ENCODE peak calls at places on chromosomes 2 and 18, in ten cellular contexts. G is heart right ventricle; W is activated CD4-positive, alpha-beta T cell treated with anti-CD3 and anti-CD28 coated beads, Interleukin-2, amount 50 U/mL, for 24 hours; C is A172; U is substantia nigra; V is effector memory CD4-positive, alpha-beta T cell; F is foreskin melanocyte; I is CD4-positive, CD25-positive, alpha-beta regulatory T cell; H is SK-N-SH; D is activated naive CD4-positive, alpha-beta T cell treated with anti-CD3 and anti-CD28 coated beads for 36 hours. L is an unnamed sample.

GRCh38 chr18:46868171-46868921 is 49.0 kb downstream of the PIAS2 start:
- DNase-seq in I (no peak), U (no peak), D (no peak), V (no peak), W (no peak), C (no peak), H (no peak), F (no peak), G (no peak), L (no peak)

GRCh38 chr2:233145726-233146125 is 85.6 kb downstream of the INPP5D start:
- DNase-seq in C (no peak), G (no peak), I (no peak), D (no peak), U (no peak), F (no peak), V (no peak), W (no peak), H (no peak), L (peak; percentile 14)

GRCh38 chr2:121649402-121649651 is at the start of gene CLASP1:
- DNase-seq in D (peak; percentile 97), U (peak; percentile 90), W (peak; percentile 77), H (peak; percentile 94), V (peak; percentile 94), G (peak; percentile 97), F (peak; percentile 97), C (peak; percentile 94), I (peak; percentile 97), L (peak; percentile 98)

GRCh38 chr2:137939026-137939425 is 25.2 kb upstream of the HNMT start:
- DNase-seq in D (no peak), G (no peak), U (no peak), H (no peak), I (no peak), W (no peak), F (peak; percentile 52), V (no peak), C (no peak), L (no peak)

GRCh38 chr2:196783431-196784094 is 15.9 kb downstream of the GTF3C3 start:
- DNase-seq in I (no peak), D (peak; percentile 74), H (no peak), F (peak; percentile 30), W (no peak), V (no peak), C (peak; percentile 58), G (no peak), U (no peak), L (no peak)

GRCh38 chr2:19478441-19478840 is 120.0 kb upstream of the OSR1 start:
- DNase-seq in F (no peak), U (no peak), C (no peak), W (no peak), G (no peak), V (no peak), H (no peak), D (no peak), I (no peak), L (no peak)

GRCh38 chr2:190860985-190861721 is 19.5 kb upstream of the GLS start:
- DNase-seq in I (no peak), D (no peak), C (peak; percentile 84), U (no peak), V (no peak), F (no peak), W (no peak), G (no peak), H (no peak), L (no peak)

GRCh38 chr2:225494100-225494459 is 94.6 kb downstream of the NYAP2 start:
- DNase-seq in V (no peak), G (no peak), W (no peak), F (no peak), D (no peak), I (no peak), U (no peak), H (no peak), C (peak; percentile 75), L (no peak)

L was measured in aorta.